ENCODE peak calls at places on chromosome 1, in four cellular contexts. One of them, this sample, is unnamed.

GRCh38 chr1:177247777-177248176 is 77.0 kb downstream of the BRINP2 start:
- DNase-seq in AG04450: no peak
- DNase-seq in upper lobe of left lung: no peak
- DNase-seq in lower lobe of right lung: no peak
- DNase-seq in this sample: no peak

GRCh38 chr1:85606414-85606800 is 25.8 kb downstream of the CCN1 start:
- DNase-seq in AG04450: no peak
- DNase-seq in upper lobe of left lung: no peak
- DNase-seq in lower lobe of right lung: no peak
- DNase-seq in this sample: no peak

GRCh38 chr1:93495911-93496310 is 48.0 kb downstream of the FNBP1L start:
- DNase-seq in AG04450: no peak
- DNase-seq in upper lobe of left lung: no peak
- DNase-seq in lower lobe of right lung: no peak
- DNase-seq in this sample: no peak

GRCh38 chr1:20318971-20319370 is 28.3 kb downstream of the VWA5B1 start:
- DNase-seq in AG04450: no peak
- DNase-seq in upper lobe of left lung: no peak
- DNase-seq in lower lobe of right lung: no peak
- DNase-seq in this sample: no peak

GRCh38 chr1:27296773-27297214 is 25.2 kb upstream of the TMEM222 start:
- DNase-seq in AG04450: no peak
- DNase-seq in upper lobe of left lung: peak
- DNase-seq in lower lobe of right lung: peak
- DNase-seq in this sample: no peak

GRCh38 chr1:2107586-2108212 is 57.5 kb downstream of the PRKCZ start:
- DNase-seq in AG04450: no peak
- DNase-seq in upper lobe of left lung: no peak
- DNase-seq in lower lobe of right lung: peak
- DNase-seq in this sample: no peak

GRCh38 chr1:240092301-240093119 is 827 bp downstream of the FMN2 start:
- DNase-seq in AG04450: peak
- DNase-seq in upper lobe of left lung: no peak
- DNase-seq in lower lobe of right lung: no peak
- DNase-seq in this sample: no peak

GRCh38 chr1:241942738-241943137 is 14.8 kb upstream of the BECN2 start:
- DNase-seq in AG04450: no peak
- DNase-seq in upper lobe of left lung: no peak
- DNase-seq in lower lobe of right lung: no peak
- DNase-seq in this sample: no peak

GRCh38 chr1:162285149-162285561 is 91.5 kb downstream of the SPATA46 start:
- DNase-seq in AG04450: no peak
- DNase-seq in upper lobe of left lung: peak
- DNase-seq in lower lobe of right lung: peak
- DNase-seq in this sample: no peak

GRCh38 chr1:68128157-68128556 is 77.7 kb upstream of the DIRAS3 start:
- DNase-seq in AG04450: no peak
- DNase-seq in upper lobe of left lung: no peak
- DNase-seq in lower lobe of right lung: no peak
- DNase-seq in this sample: no peak

GRCh38 chr1:32351859-32352745 is 10.2 kb downstream of the FAM229A start:
- DNase-seq in AG04450: no peak
- DNase-seq in upper lobe of left lung: peak
- DNase-seq in lower lobe of right lung: no peak
- DNase-seq in this sample: no peak

GRCh38 chr1:44784094-44785026 is 3.6 kb downstream of the BEST4 start:
- DNase-seq in AG04450: no peak
- DNase-seq in upper lobe of left lung: peak
- DNase-seq in lower lobe of right lung: no peak
- DNase-seq in this sample: no peak

GRCh38 chr1:246934777-246935176 is 3.0 kb upstream of the AHCTF1 start:
- DNase-seq in AG04450: no peak
- DNase-seq in upper lobe of left lung: no peak
- DNase-seq in lower lobe of right lung: no peak
- DNase-seq in this sample: no peak

GRCh38 chr1:178551940-178552339 is 39.0 kb downstream of the TEX35 start:
- DNase-seq in AG04450: no peak
- DNase-seq in upper lobe of left lung: no peak
- DNase-seq in lower lobe of right lung: no peak
- DNase-seq in this sample: no peak

GRCh38 chr1:226646026-226646869 is 92.8 kb downstream of the ITPKB start:
- DNase-seq in AG04450: no peak
- DNase-seq in upper lobe of left lung: no peak
- DNase-seq in lower lobe of right lung: peak
- DNase-seq in this sample: no peak

GRCh38 chr1:93304716-93305138 is 41.0 kb upstream of the DR1 start:
- DNase-seq in AG04450: peak
- DNase-seq in upper lobe of left lung: peak
- DNase-seq in lower lobe of right lung: no peak
- DNase-seq in this sample: peak

GRCh38 chr1:204251286-204251685 is 37.5 kb upstream of the GOLT1A start:
- DNase-seq in AG04450: no peak
- DNase-seq in upper lobe of left lung: no peak
- DNase-seq in lower lobe of right lung: no peak
- DNase-seq in this sample: no peak

GRCh38 chr1:40096977-40097782 is at the start of gene PPT1:
- DNase-seq in AG04450: no peak
- DNase-seq in upper lobe of left lung: peak
- DNase-seq in lower lobe of right lung: peak
- DNase-seq in this sample: peak

GRCh38 chr1:7207875-7208646 is 422.8 kb downstream of the CAMTA1 start:
- DNase-seq in AG04450: no peak
- DNase-seq in upper lobe of left lung: peak
- DNase-seq in lower lobe of right lung: no peak
- DNase-seq in this sample: peak

GRCh38 chr1:50531027-50531426 is 107.8 kb upstream of the DMRTA2 start:
- DNase-seq in AG04450: no peak
- DNase-seq in upper lobe of left lung: no peak
- DNase-seq in lower lobe of right lung: no peak
- DNase-seq in this sample: no peak

GRCh38 chr1:244104309-244105060 is 53.4 kb downstream of the ZBTB18 start:
- DNase-seq in AG04450: peak
- DNase-seq in upper lobe of left lung: no peak
- DNase-seq in lower lobe of right lung: no peak
- DNase-seq in this sample: no peak

GRCh38 chr1:223088713-223089240 is 54.3 kb downstream of the TLR5 start:
- DNase-seq in AG04450: no peak
- DNase-seq in upper lobe of left lung: no peak
- DNase-seq in lower lobe of right lung: no peak
- DNase-seq in this sample: no peak

GRCh38 chr1:245953876-245954660 is 553.0 kb downstream of the SMYD3 start:
- DNase-seq in AG04450: no peak
- DNase-seq in upper lobe of left lung: no peak
- DNase-seq in lower lobe of right lung: no peak
- DNase-seq in this sample: no peak

GRCh38 chr1:196393742-196394141 is 214.5 kb downstream of the KCNT2 start:
- DNase-seq in AG04450: no peak
- DNase-seq in upper lobe of left lung: no peak
- DNase-seq in lower lobe of right lung: no peak
- DNase-seq in this sample: no peak

GRCh38 chr1:154983776-154984466 is 777 bp downstream of the FLAD1 start:
- DNase-seq in AG04450: no peak
- DNase-seq in upper lobe of left lung: no peak
- DNase-seq in lower lobe of right lung: peak
- DNase-seq in this sample: no peak

GRCh38 chr1:181676269-181676668 is 193.0 kb downstream of the CACNA1E start:
- DNase-seq in AG04450: no peak
- DNase-seq in upper lobe of left lung: no peak
- DNase-seq in lower lobe of right lung: no peak
- DNase-seq in this sample: peak

GRCh38 chr1:117586747-117587478 is 18.9 kb upstream of the TENT5C start:
- DNase-seq in AG04450: no peak
- DNase-seq in upper lobe of left lung: no peak
- DNase-seq in lower lobe of right lung: no peak
- DNase-seq in this sample: no peak

GRCh38 chr1:56416385-56416972 is 162.9 kb downstream of the PLPP3 start:
- DNase-seq in AG04450: no peak
- DNase-seq in upper lobe of left lung: no peak
- DNase-seq in lower lobe of right lung: no peak
- DNase-seq in this sample: no peak

GRCh38 chr1:51518730-51519047 is 377 bp downstream of the EPS15 start:
- DNase-seq in AG04450: no peak
- DNase-seq in upper lobe of left lung: peak
- DNase-seq in lower lobe of right lung: peak
- DNase-seq in this sample: no peak

GRCh38 chr1:116724765-116725375 is 29.4 kb upstream of the CD2 start:
- DNase-seq in AG04450: peak
- DNase-seq in upper lobe of left lung: no peak
- DNase-seq in lower lobe of right lung: no peak
- DNase-seq in this sample: peak

GRCh38 chr1:19133360-19133759 is 76.7 kb downstream of the UBR4 start:
- DNase-seq in AG04450: no peak
- DNase-seq in upper lobe of left lung: no peak
- DNase-seq in lower lobe of right lung: no peak
- DNase-seq in this sample: no peak

GRCh38 chr1:32764826-32765545 is 52.2 kb downstream of the YARS1 start:
- DNase-seq in AG04450: no peak
- DNase-seq in upper lobe of left lung: no peak
- DNase-seq in lower lobe of right lung: peak
- DNase-seq in this sample: no peak

GRCh38 chr1:17881761-17882160 is 126.6 kb downstream of the ACTL8 start:
- DNase-seq in AG04450: no peak
- DNase-seq in upper lobe of left lung: no peak
- DNase-seq in lower lobe of right lung: no peak
- DNase-seq in this sample: no peak

GRCh38 chr1:74686941-74687340 is 13.3 kb upstream of the ERICH3 start:
- DNase-seq in AG04450: no peak
- DNase-seq in upper lobe of left lung: no peak
- DNase-seq in lower lobe of right lung: no peak
- DNase-seq in this sample: no peak

GRCh38 chr1:74690909-74691308 is 17.3 kb upstream of the ERICH3 start:
- DNase-seq in AG04450: no peak
- DNase-seq in upper lobe of left lung: no peak
- DNase-seq in lower lobe of right lung: no peak
- DNase-seq in this sample: no peak

GRCh38 chr1:74684301-74684700 is 10.7 kb upstream of the ERICH3 start:
- DNase-seq in AG04450: no peak
- DNase-seq in upper lobe of left lung: no peak
- DNase-seq in lower lobe of right lung: no peak
- DNase-seq in this sample: no peak

GRCh38 chr1:74693473-74693872 is 19.9 kb upstream of the ERICH3 start:
- DNase-seq in AG04450: no peak
- DNase-seq in upper lobe of left lung: no peak
- DNase-seq in lower lobe of right lung: no peak
- DNase-seq in this sample: no peak

GRCh38 chr1:74689800-74690696 is 16.5 kb upstream of the ERICH3 start:
- DNase-seq in AG04450: peak
- DNase-seq in upper lobe of left lung: no peak
- DNase-seq in lower lobe of right lung: no peak
- DNase-seq in this sample: peak
- TF ChIP-seq CTCF in AG04450: peak
- TF ChIP-seq CTCF in upper lobe of left lung: peak
- TF ChIP-seq CTCF in lower lobe of right lung: peak
- TF ChIP-seq CTCF in this sample: peak

GRCh38 chr1:185314416-185314815 is 2.6 kb downstream of the IVNS1ABP start:
- DNase-seq in AG04450: no peak
- DNase-seq in upper lobe of left lung: no peak
- DNase-seq in lower lobe of right lung: no peak
- DNase-seq in this sample: no peak
- H3K4me3 ChIP-seq in AG04450: peak
- H3K4me3 ChIP-seq in upper lobe of left lung: peak
- H3K4me3 ChIP-seq in lower lobe of right lung: peak
- H3K4me3 ChIP-seq in this sample: peak

GRCh38 chr1:210200090-210200736 is 32.4 kb upstream of the SERTAD4 start:
- DNase-seq in AG04450: no peak
- DNase-seq in upper lobe of left lung: no peak
- DNase-seq in lower lobe of right lung: no peak
- DNase-seq in this sample: no peak
- TF ChIP-seq CTCF in AG04450: no peak
- TF ChIP-seq CTCF in upper lobe of left lung: no peak
- TF ChIP-seq CTCF in lower lobe of right lung: peak
- TF ChIP-seq CTCF in this sample: no peak

GRCh38 chr1:16615253-16616252 is 2.2 kb upstream of the NBPF1 start:
- DNase-seq in AG04450: no peak
- DNase-seq in upper lobe of left lung: peak
- DNase-seq in lower lobe of right lung: peak
- DNase-seq in this sample: no peak

GRCh38 chr1:16613185-16614147 is at the start of gene NBPF1:
- DNase-seq in AG04450: peak
- DNase-seq in upper lobe of left lung: peak
- DNase-seq in lower lobe of right lung: peak
- DNase-seq in this sample: peak

GRCh38 chr1:16608838-16609560 is 4.4 kb downstream of the NBPF1 start:
- DNase-seq in AG04450: no peak
- DNase-seq in upper lobe of left lung: no peak
- DNase-seq in lower lobe of right lung: no peak
- DNase-seq in this sample: no peak

GRCh38 chr1:16614361-16615252 is 1.2 kb upstream of the NBPF1 start:
- DNase-seq in AG04450: no peak
- DNase-seq in upper lobe of left lung: peak
- DNase-seq in lower lobe of right lung: peak
- DNase-seq in this sample: no peak

GRCh38 chr1:16612332-16613172 is 812 bp downstream of the NBPF1 start:
- DNase-seq in AG04450: peak
- DNase-seq in upper lobe of left lung: peak
- DNase-seq in lower lobe of right lung: peak
- DNase-seq in this sample: no peak
- H3K4me3 ChIP-seq in AG04450: peak
- H3K4me3 ChIP-seq in upper lobe of left lung: peak
- H3K4me3 ChIP-seq in lower lobe of right lung: peak
- H3K4me3 ChIP-seq in this sample: peak

GRCh38 chr1:208088319-208088718 is 155.9 kb downstream of the PLXNA2 start:
- DNase-seq in AG04450: no peak
- DNase-seq in upper lobe of left lung: no peak
- DNase-seq in lower lobe of right lung: no peak
- DNase-seq in this sample: no peak
- TF ChIP-seq CTCF in AG04450: no peak
- TF ChIP-seq CTCF in upper lobe of left lung: no peak
- TF ChIP-seq CTCF in lower lobe of right lung: no peak
- TF ChIP-seq CTCF in this sample: no peak

This sample was measured in GM12864.